ENCODE peak calls at places on chromosome 6, in four cellular contexts. One of them, this sample, is unnamed.

GRCh38 chr6:71444222-71444621 is 155.6 kb downstream of the OGFRL1 start:
- DNase-seq in right lobe of liver: no peak
- DNase-seq in breast epithelium: no peak
- DNase-seq in Peyer's patch: no peak
- DNase-seq in this sample: no peak

GRCh38 chr6:118705799-118706481 is 54.5 kb upstream of the CEP85L start:
- DNase-seq in right lobe of liver: no peak
- DNase-seq in breast epithelium: no peak
- DNase-seq in Peyer's patch: peak
- DNase-seq in this sample: peak

GRCh38 chr6:81606965-81607381 is 145.5 kb downstream of the TENT5A start:
- DNase-seq in right lobe of liver: no peak
- DNase-seq in breast epithelium: no peak
- DNase-seq in Peyer's patch: no peak
- DNase-seq in this sample: no peak

GRCh38 chr6:38387994-38388393 is 251.7 kb downstream of the BTBD9 start:
- DNase-seq in right lobe of liver: no peak
- DNase-seq in breast epithelium: no peak
- DNase-seq in Peyer's patch: no peak
- DNase-seq in this sample: no peak

GRCh38 chr6:11854418-11855165 is 76.0 kb upstream of the ADTRP start:
- DNase-seq in right lobe of liver: peak
- DNase-seq in breast epithelium: no peak
- DNase-seq in Peyer's patch: no peak
- DNase-seq in this sample: no peak

GRCh38 chr6:141418076-141418475 is 714.6 kb upstream of the GJE1 start:
- DNase-seq in right lobe of liver: no peak
- DNase-seq in breast epithelium: no peak
- DNase-seq in Peyer's patch: no peak
- DNase-seq in this sample: no peak

GRCh38 chr6:148497256-148497655 is 154.6 kb downstream of the SASH1 start:
- DNase-seq in right lobe of liver: no peak
- DNase-seq in breast epithelium: no peak
- DNase-seq in Peyer's patch: no peak
- DNase-seq in this sample: no peak

GRCh38 chr6:167919349-167919748 is 78.1 kb upstream of the KIF25 start:
- DNase-seq in right lobe of liver: no peak
- DNase-seq in breast epithelium: no peak
- DNase-seq in Peyer's patch: no peak
- DNase-seq in this sample: no peak

GRCh38 chr6:23523771-23524170 is 602.2 kb upstream of the NRSN1 start:
- DNase-seq in right lobe of liver: no peak
- DNase-seq in breast epithelium: no peak
- DNase-seq in Peyer's patch: no peak
- DNase-seq in this sample: no peak

GRCh38 chr6:137013738-137014602 is 30.8 kb downstream of the IL20RA start:
- DNase-seq in right lobe of liver: no peak
- DNase-seq in breast epithelium: no peak
- DNase-seq in Peyer's patch: no peak
- DNase-seq in this sample: peak

GRCh38 chr6:50143011-50143719 is 93.4 kb upstream of the DEFB112 start:
- DNase-seq in right lobe of liver: no peak
- DNase-seq in breast epithelium: no peak
- DNase-seq in Peyer's patch: no peak
- DNase-seq in this sample: no peak

GRCh38 chr6:43753570-43754183 is 16.3 kb upstream of the VEGFA start:
- DNase-seq in right lobe of liver: peak
- DNase-seq in breast epithelium: peak
- DNase-seq in Peyer's patch: peak
- DNase-seq in this sample: no peak

GRCh38 chr6:154763650-154764049 is 30.4 kb downstream of the SCAF8 start:
- DNase-seq in right lobe of liver: no peak
- DNase-seq in breast epithelium: no peak
- DNase-seq in Peyer's patch: no peak
- DNase-seq in this sample: no peak

GRCh38 chr6:32488085-32488484 is 42.0 kb downstream of the HLA-DRB5 start:
- DNase-seq in right lobe of liver: no peak
- DNase-seq in breast epithelium: no peak
- DNase-seq in Peyer's patch: no peak
- DNase-seq in this sample: no peak

GRCh38 chr6:77286541-77286940 is 176.8 kb downstream of the HTR1B start:
- DNase-seq in right lobe of liver: no peak
- DNase-seq in breast epithelium: no peak
- DNase-seq in Peyer's patch: no peak
- DNase-seq in this sample: no peak

GRCh38 chr6:44219815-44220784 is 3.3 kb upstream of the SLC29A1 start:
- DNase-seq in right lobe of liver: no peak
- DNase-seq in breast epithelium: no peak
- DNase-seq in Peyer's patch: no peak
- DNase-seq in this sample: no peak

GRCh38 chr6:134115715-134116074 is 63.3 kb upstream of the SLC2A12 start:
- DNase-seq in right lobe of liver: no peak
- DNase-seq in breast epithelium: no peak
- DNase-seq in Peyer's patch: no peak
- DNase-seq in this sample: no peak

GRCh38 chr6:88982720-88983119 is 19.3 kb upstream of the RNGTT start:
- DNase-seq in right lobe of liver: peak
- DNase-seq in breast epithelium: no peak
- DNase-seq in Peyer's patch: no peak
- DNase-seq in this sample: peak

GRCh38 chr6:33700391-33701050 is 11.0 kb downstream of the UQCC2 start:
- DNase-seq in right lobe of liver: no peak
- DNase-seq in breast epithelium: no peak
- DNase-seq in Peyer's patch: peak
- DNase-seq in this sample: peak

GRCh38 chr6:108947114-108947854 is 99.1 kb downstream of the ARMC2 start:
- DNase-seq in right lobe of liver: no peak
- DNase-seq in breast epithelium: no peak
- DNase-seq in Peyer's patch: no peak
- DNase-seq in this sample: peak

GRCh38 chr6:104887350-104887749 is 27.6 kb upstream of the HACE1 start:
- DNase-seq in right lobe of liver: no peak
- DNase-seq in breast epithelium: no peak
- DNase-seq in Peyer's patch: no peak
- DNase-seq in this sample: peak

GRCh38 chr6:90175627-90176538 is 120.8 kb downstream of the BACH2 start:
- DNase-seq in right lobe of liver: no peak
- DNase-seq in breast epithelium: no peak
- DNase-seq in Peyer's patch: peak
- DNase-seq in this sample: no peak

GRCh38 chr6:31416394-31417014 is 13.1 kb downstream of the MICA start:
- DNase-seq in right lobe of liver: no peak
- DNase-seq in breast epithelium: no peak
- DNase-seq in Peyer's patch: no peak
- DNase-seq in this sample: no peak

GRCh38 chr6:101294051-101294638 is 99.4 kb upstream of the GRIK2 start:
- DNase-seq in right lobe of liver: no peak
- DNase-seq in breast epithelium: no peak
- DNase-seq in Peyer's patch: no peak
- DNase-seq in this sample: no peak

GRCh38 chr6:159941286-159942113 is 27.4 kb upstream of the IGF2R start:
- DNase-seq in right lobe of liver: no peak
- DNase-seq in breast epithelium: no peak
- DNase-seq in Peyer's patch: no peak
- DNase-seq in this sample: no peak

GRCh38 chr6:89375427-89375868 is 22.9 kb upstream of the UBE2J1 start:
- DNase-seq in right lobe of liver: no peak
- DNase-seq in breast epithelium: peak
- DNase-seq in Peyer's patch: peak
- DNase-seq in this sample: no peak

GRCh38 chr6:27617700-27618689 is 145.1 kb upstream of the ZNF184 start:
- DNase-seq in right lobe of liver: no peak
- DNase-seq in breast epithelium: no peak
- DNase-seq in Peyer's patch: no peak
- DNase-seq in this sample: no peak

GRCh38 chr6:30612687-30613248 is 4.3 kb downstream of the PPP1R10 start:
- DNase-seq in right lobe of liver: no peak
- DNase-seq in breast epithelium: no peak
- DNase-seq in Peyer's patch: no peak
- DNase-seq in this sample: no peak

GRCh38 chr6:167748458-167749379 is 78.0 kb upstream of the AFDN start:
- DNase-seq in right lobe of liver: peak
- DNase-seq in breast epithelium: no peak
- DNase-seq in Peyer's patch: peak
- DNase-seq in this sample: no peak

GRCh38 chr6:63553208-63553607 is 19.1 kb upstream of the LOC128125822 start:
- DNase-seq in right lobe of liver: no peak
- DNase-seq in breast epithelium: no peak
- DNase-seq in Peyer's patch: no peak
- DNase-seq in this sample: no peak

GRCh38 chr6:3997144-3997770 is 81.7 kb downstream of the FAM217A start:
- DNase-seq in right lobe of liver: no peak
- DNase-seq in breast epithelium: no peak
- DNase-seq in Peyer's patch: no peak
- DNase-seq in this sample: no peak

GRCh38 chr6:44086931-44087574 is 40.2 kb downstream of the MRPL14 start:
- DNase-seq in right lobe of liver: peak
- DNase-seq in breast epithelium: peak
- DNase-seq in Peyer's patch: peak
- DNase-seq in this sample: no peak

GRCh38 chr6:149261364-149261763 is 56.1 kb upstream of the TAB2 start:
- DNase-seq in right lobe of liver: no peak
- DNase-seq in breast epithelium: no peak
- DNase-seq in Peyer's patch: no peak
- DNase-seq in this sample: no peak

GRCh38 chr6:45959534-45960195 is 56.0 kb downstream of the CLIC5 start:
- DNase-seq in right lobe of liver: no peak
- DNase-seq in breast epithelium: no peak
- DNase-seq in Peyer's patch: no peak
- DNase-seq in this sample: no peak

GRCh38 chr6:87674286-87674685 is 27.7 kb downstream of the AKIRIN2 start:
- DNase-seq in right lobe of liver: no peak
- DNase-seq in breast epithelium: no peak
- DNase-seq in Peyer's patch: no peak
- DNase-seq in this sample: no peak

GRCh38 chr6:127635091-127635490 is 58.1 kb downstream of the C6orf58 start:
- DNase-seq in right lobe of liver: no peak
- DNase-seq in breast epithelium: no peak
- DNase-seq in Peyer's patch: no peak
- DNase-seq in this sample: no peak

GRCh38 chr6:56156643-56157042 is 90.7 kb downstream of the COL21A1 start:
- DNase-seq in right lobe of liver: no peak
- DNase-seq in breast epithelium: no peak
- DNase-seq in Peyer's patch: no peak
- DNase-seq in this sample: no peak

GRCh38 chr6:157283330-157283898 is 39.9 kb downstream of the TMEM242 start:
- DNase-seq in right lobe of liver: no peak
- DNase-seq in breast epithelium: no peak
- DNase-seq in Peyer's patch: no peak
- DNase-seq in this sample: no peak

GRCh38 chr6:157282279-157282678 is 41.0 kb downstream of the TMEM242 start:
- DNase-seq in right lobe of liver: no peak
- DNase-seq in breast epithelium: no peak
- DNase-seq in Peyer's patch: no peak
- DNase-seq in this sample: no peak

GRCh38 chr6:157285422-157285779 is 37.9 kb downstream of the TMEM242 start:
- DNase-seq in right lobe of liver: no peak
- DNase-seq in breast epithelium: no peak
- DNase-seq in Peyer's patch: no peak
- DNase-seq in this sample: no peak

GRCh38 chr6:157284738-157285421 is 38.4 kb downstream of the TMEM242 start:
- DNase-seq in right lobe of liver: no peak
- DNase-seq in breast epithelium: no peak
- DNase-seq in Peyer's patch: no peak
- DNase-seq in this sample: no peak

GRCh38 chr6:157283900-157284737 is 39.2 kb downstream of the TMEM242 start:
- DNase-seq in right lobe of liver: no peak
- DNase-seq in breast epithelium: no peak
- DNase-seq in Peyer's patch: no peak
- DNase-seq in this sample: no peak
- H3K4me3 ChIP-seq in right lobe of liver: no peak
- H3K4me3 ChIP-seq in breast epithelium: no peak
- H3K4me3 ChIP-seq in Peyer's patch: no peak
- H3K4me3 ChIP-seq in this sample: no peak

GRCh38 chr6:145735356-145736165 is at the start of gene EPM2A:
- DNase-seq in right lobe of liver: peak
- DNase-seq in breast epithelium: peak
- DNase-seq in Peyer's patch: peak
- DNase-seq in this sample: peak
- TF ChIP-seq POLR2A in right lobe of liver: peak
- TF ChIP-seq POLR2A in breast epithelium: peak
- TF ChIP-seq POLR2A in Peyer's patch: peak
- TF ChIP-seq POLR2A in this sample: no peak

GRCh38 chr6:42619963-42620362 is 56.1 kb downstream of the UBR2 start:
- DNase-seq in right lobe of liver: no peak
- DNase-seq in breast epithelium: no peak
- DNase-seq in Peyer's patch: no peak
- DNase-seq in this sample: no peak
- TF ChIP-seq CTCF in right lobe of liver: no peak
- TF ChIP-seq CTCF in breast epithelium: no peak
- TF ChIP-seq CTCF in Peyer's patch: no peak
- TF ChIP-seq CTCF in this sample: no peak

GRCh38 chr6:91434135-91434534 is 847.3 kb upstream of the MAP3K7 start:
- DNase-seq in right lobe of liver: no peak
- DNase-seq in breast epithelium: no peak
- DNase-seq in Peyer's patch: no peak
- DNase-seq in this sample: no peak

DNA sequence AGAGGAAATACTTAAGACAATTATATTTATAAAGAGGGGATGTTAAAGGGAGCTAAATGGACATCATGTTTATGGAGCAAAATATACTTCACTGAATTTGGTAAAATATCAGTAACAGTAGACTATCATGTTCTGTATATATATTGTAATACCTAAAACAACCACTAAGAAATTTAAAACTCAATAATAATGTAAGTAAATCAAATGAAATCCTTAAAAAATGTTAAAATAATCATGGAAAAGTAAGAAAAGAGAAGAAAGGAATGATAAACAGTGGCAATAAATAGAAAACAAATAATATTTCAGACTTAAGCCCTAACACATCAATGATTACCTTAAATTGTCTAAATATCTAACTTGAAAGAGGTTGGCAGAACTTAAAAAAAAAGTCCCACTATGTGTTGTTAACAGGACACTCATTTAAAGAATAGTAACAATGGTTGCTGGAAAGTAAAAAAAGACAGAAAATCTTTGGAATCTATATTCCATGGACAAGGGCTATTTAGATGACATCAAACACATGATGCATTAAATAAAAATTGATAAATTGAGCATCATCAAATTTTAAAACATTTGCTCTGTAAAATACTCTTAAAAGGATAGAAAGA is 842.2 kb upstream of the MAP3K7 start:
- DNase-seq in right lobe of liver: no peak
- DNase-seq in breast epithelium: no peak
- DNase-seq in Peyer's patch: no peak
- DNase-seq in this sample: no peak
- H3K4me3 ChIP-seq in right lobe of liver: no peak
- H3K4me3 ChIP-seq in breast epithelium: no peak
- H3K4me3 ChIP-seq in Peyer's patch: no peak
- H3K4me3 ChIP-seq in this sample: no peak

GRCh38 chr6:52566853-52567279 is 10.0 kb downstream of the TRAM2 start:
- DNase-seq in right lobe of liver: no peak
- DNase-seq in breast epithelium: no peak
- DNase-seq in Peyer's patch: no peak
- DNase-seq in this sample: no peak
- TF ChIP-seq POLR2A in right lobe of liver: no peak
- TF ChIP-seq POLR2A in breast epithelium: no peak
- TF ChIP-seq POLR2A in Peyer's patch: no peak
- TF ChIP-seq POLR2A in this sample: no peak

GRCh38 chr6:124870611-124871201 is 91.5 kb upstream of the RNF217 start:
- DNase-seq in right lobe of liver: no peak
- DNase-seq in breast epithelium: no peak
- DNase-seq in Peyer's patch: no peak
- DNase-seq in this sample: no peak
- TF ChIP-seq CTCF in right lobe of liver: peak
- TF ChIP-seq CTCF in breast epithelium: peak
- TF ChIP-seq CTCF in Peyer's patch: peak
- TF ChIP-seq CTCF in this sample: peak